ENCODE peak calls at places on chromosomes 7 and 10, in ten cellular contexts. T is progenitor cell of endocrine pancreas; S is GM06990; W is PC-9; Y is cardiac fibroblast; L is tibial artery; V is epithelial cell of esophagus; H is CD4-positive, alpha-beta T cell; F is pancreas; Q is transverse colon. B is an unnamed sample.

GRCh38 chr10:119489572-119490326 is 52.8 kb downstream of the RGS10 start:
- DNase-seq in T (peak), S (peak), W (no peak), Y (peak), L (no peak), V (peak), H (peak), F (no peak), Q (peak), B (peak)

GRCh38 chr10:101968286-101968685 is 87.7 kb downstream of the ARMH3 start:
- DNase-seq in T (no peak), S (no peak), W (no peak), Y (no peak), L (no peak), V (no peak), H (no peak), F (no peak), Q (no peak), B (no peak)

GRCh38 chr10:25689346-25690095 is 244.5 kb upstream of the MYO3A start:
- DNase-seq in T (no peak), S (no peak), W (no peak), Y (no peak), L (no peak), V (no peak), H (no peak), F (no peak), Q (no peak), B (no peak)

GRCh38 chr7:98836811-98837631 is 32.8 kb downstream of the TMEM130 start:
- DNase-seq in T (peak), S (peak), W (no peak), Y (peak), L (no peak), V (peak), H (no peak), F (no peak), Q (peak), B (peak)

GRCh38 chr7:125555921-125556320 is 626.3 kb upstream of the POT1 start:
- DNase-seq in T (no peak), S (no peak), W (no peak), Y (no peak), L (no peak), V (peak), H (no peak), F (no peak), Q (no peak), B (no peak)

GRCh38 chr10:71860243-71861029 is 9.4 kb upstream of the PSAP start:
- DNase-seq in T (peak), S (peak), W (peak), Y (peak), L (peak), V (peak), H (no peak), F (peak), Q (peak), B (peak)

GRCh38 chr10:128036011-128036615 is 90.1 kb downstream of the MKI67 start:
- DNase-seq in T (no peak), S (no peak), W (no peak), Y (no peak), L (no peak), V (peak), H (no peak), F (no peak), Q (no peak), B (no peak)

GRCh38 chr7:4406288-4407058 is 275.6 kb upstream of the FOXK1 start:
- DNase-seq in T (no peak), S (no peak), W (no peak), Y (no peak), L (no peak), V (peak), H (no peak), F (no peak), Q (no peak), B (no peak)

GRCh38 chr10:125008689-125009579 is 67.0 kb downstream of the ZRANB1 start:
- DNase-seq in T (no peak), S (no peak), W (no peak), Y (no peak), L (peak), V (peak), H (no peak), F (peak), Q (peak), B (no peak)

GRCh38 chr10:31706464-31706863 is 222.2 kb downstream of the ARHGAP12 start:
- DNase-seq in T (no peak), S (no peak), W (no peak), Y (no peak), L (no peak), V (no peak), H (no peak), F (no peak), Q (no peak), B (no peak)

GRCh38 chr7:136369225-136369624 is 392.1 kb upstream of the MTPN start:
- DNase-seq in T (no peak), S (no peak), W (no peak), Y (no peak), L (no peak), V (no peak), H (no peak), F (no peak), Q (no peak), B (no peak)

GRCh38 chr7:121032645-121033460 is 44.3 kb downstream of the CPED1 start:
- DNase-seq in T (no peak), S (no peak), W (no peak), Y (no peak), L (no peak), V (peak), H (no peak), F (no peak), Q (no peak), B (no peak)

GRCh38 chr7:16114633-16115032 is 306.7 kb downstream of the CRPPA start:
- DNase-seq in T (no peak), S (no peak), W (no peak), Y (peak), L (no peak), V (peak), H (no peak), F (no peak), Q (no peak), B (no peak)

GRCh38 chr7:80134536-80135305 is at the start of gene GNAI1:
- DNase-seq in T (peak), S (no peak), W (peak), Y (peak), L (peak), V (peak), H (no peak), F (peak), Q (peak), B (no peak)

GRCh38 chr10:21526184-21526951 is 886 bp upstream of the SKIDA1 start:
- DNase-seq in T (peak), S (peak), W (no peak), Y (peak), L (peak), V (peak), H (peak), F (peak), Q (peak), B (peak)

GRCh38 chr7:136309407-136309806 is 332.2 kb upstream of the MTPN start:
- DNase-seq in T (no peak), S (no peak), W (no peak), Y (no peak), L (no peak), V (no peak), H (no peak), F (no peak), Q (no peak), B (no peak)

GRCh38 chr10:125263551-125263950 is 103.2 kb upstream of the CTBP2 start:
- DNase-seq in T (no peak), S (no peak), W (peak), Y (no peak), L (no peak), V (peak), H (no peak), F (no peak), Q (no peak), B (no peak)

DNA sequence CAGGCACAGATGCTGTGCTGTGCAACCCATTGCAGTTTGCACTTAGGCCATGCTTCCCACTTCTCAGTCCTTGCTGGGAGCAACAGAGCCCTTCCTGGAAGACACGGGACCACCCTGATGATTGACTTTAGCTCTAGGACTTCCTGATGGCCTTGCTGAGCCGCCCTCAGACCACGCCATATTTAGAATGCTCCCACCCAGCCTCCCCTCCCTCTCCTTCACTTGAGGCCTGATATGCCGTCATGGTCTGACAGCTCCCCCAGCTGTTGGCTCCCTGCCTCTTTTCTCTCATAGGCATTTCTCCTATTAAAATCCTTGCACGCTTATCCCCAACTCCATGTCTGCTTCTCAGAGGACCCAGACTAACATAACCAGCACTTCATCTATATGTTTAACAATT is 29.4 kb upstream of the GATAD1 start:
- DNase-seq in T (no peak), S (no peak), W (no peak), Y (no peak), L (no peak), V (no peak), H (no peak), F (no peak), Q (no peak), B (no peak)
- TF ChIP-seq CTCF in T (no peak), S (no peak), W (no peak), Y (no peak), L (no peak), V (no peak), H (no peak), F (no peak), Q (no peak), B (no peak)

GRCh38 chr10:3239920-3240909 is 67.6 kb upstream of the PITRM1 start:
- DNase-seq in T (no peak), S (no peak), W (no peak), Y (no peak), L (no peak), V (no peak), H (no peak), F (no peak), Q (no peak), B (no peak)

GRCh38 chr10:3241128-3242057 is 68.8 kb upstream of the PITRM1 start:
- DNase-seq in T (no peak), S (no peak), W (no peak), Y (no peak), L (no peak), V (peak), H (no peak), F (no peak), Q (no peak), B (no peak)

GRCh38 chr10:3237530-3237929 is 64.9 kb upstream of the PITRM1 start:
- DNase-seq in T (no peak), S (no peak), W (no peak), Y (no peak), L (no peak), V (no peak), H (no peak), F (no peak), Q (no peak), B (no peak)

GRCh38 chr10:3238115-3238871 is 65.7 kb upstream of the PITRM1 start:
- DNase-seq in T (no peak), S (no peak), W (no peak), Y (no peak), L (no peak), V (no peak), H (no peak), F (no peak), Q (no peak), B (no peak)

GRCh38 chr10:3239066-3239919 is 66.7 kb upstream of the PITRM1 start:
- DNase-seq in T (peak), S (peak), W (no peak), Y (peak), L (peak), V (peak), H (peak), F (peak), Q (peak), B (peak)
- TF ChIP-seq CTCF in T (peak), S (peak), W (peak), Y (peak), L (peak), V (peak), H (peak), F (peak), Q (peak), B (peak)

DNA sequence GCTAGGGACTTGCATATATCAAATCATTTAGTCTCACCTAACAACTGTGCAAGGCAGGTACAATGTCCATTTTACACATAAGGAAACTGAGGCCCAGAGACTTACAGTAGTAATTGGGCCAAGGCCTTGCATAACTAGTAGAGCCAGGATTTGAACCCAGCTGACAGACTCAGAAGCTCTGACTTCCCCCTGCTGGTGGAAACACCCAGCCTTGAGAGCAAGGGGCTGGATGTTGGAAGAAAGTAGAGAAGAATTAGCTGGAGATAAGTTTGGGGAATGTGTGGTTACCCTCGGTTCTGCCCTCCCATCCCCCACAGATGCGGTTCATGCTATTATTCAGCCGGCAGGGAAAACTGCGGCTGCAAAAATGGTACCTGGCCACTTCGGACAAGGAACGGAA is 2.0 kb downstream of the AP1S1 start:
- DNase-seq in T (no peak), S (no peak), W (no peak), Y (no peak), L (no peak), V (no peak), H (no peak), F (no peak), Q (no peak), B (no peak)
- TF ChIP-seq CTCF in T (peak), S (no peak), W (peak), Y (peak), L (no peak), V (no peak), H (no peak), F (no peak), Q (no peak), B (no peak)

GRCh38 chr7:44490351-44491200 is at the start of gene NUDCD3:
- DNase-seq in T (peak), S (peak), W (peak), Y (peak), L (peak), V (peak), H (peak), F (peak), Q (peak), B (peak)
- TF ChIP-seq CTCF in T (peak), S (peak), W (peak), Y (peak), L (no peak), V (peak), H (peak), F (no peak), Q (no peak), B (no peak)

DNA sequence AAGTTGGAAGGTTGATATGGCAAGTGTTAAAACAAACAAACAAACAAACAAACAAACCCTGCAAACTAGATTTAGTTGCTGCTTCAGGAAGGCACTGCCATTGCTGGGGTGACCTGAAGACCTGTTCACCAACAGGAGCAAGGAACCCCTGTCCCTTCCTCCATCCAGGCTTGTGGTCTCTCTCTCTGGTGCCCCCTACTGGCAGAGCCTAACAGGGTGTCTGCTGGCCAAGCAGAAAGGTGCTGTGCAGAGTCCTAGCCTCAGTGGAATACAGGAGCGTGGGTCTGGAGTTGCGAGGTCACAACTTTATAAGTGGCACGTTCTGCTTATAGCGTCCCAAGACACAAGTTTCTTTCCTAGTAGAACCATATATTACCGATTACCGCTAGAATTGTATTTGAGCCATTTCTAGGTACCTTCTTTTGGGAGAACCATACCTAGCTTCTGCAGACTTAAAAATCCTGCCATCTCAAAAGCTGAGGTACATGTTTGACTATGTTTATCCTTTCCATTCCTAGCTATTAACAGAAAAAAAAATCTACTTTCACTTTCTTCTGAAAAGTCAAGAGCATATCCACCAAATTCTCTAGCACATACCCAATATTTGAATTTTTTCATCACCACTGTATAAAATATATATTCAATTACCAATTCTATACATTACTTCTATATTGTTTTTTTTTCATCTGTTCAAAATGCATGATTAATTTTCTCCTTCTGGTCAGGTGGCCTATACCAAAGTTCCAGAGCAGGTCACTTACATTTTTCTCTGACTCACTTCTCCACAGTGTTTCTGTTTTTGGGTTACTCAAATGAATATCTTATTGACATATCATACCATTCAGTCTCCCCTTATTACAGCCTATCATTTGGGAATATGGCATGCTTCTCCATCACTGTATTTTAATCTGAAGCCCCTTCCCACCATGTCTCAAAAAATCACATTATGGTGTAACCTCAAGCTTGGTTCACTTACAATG is 29.1 kb upstream of the CALD1 start:
- DNase-seq in T (no peak), S (no peak), W (no peak), Y (peak), L (peak), V (peak), H (peak), F (no peak), Q (peak), B (peak)
- TF ChIP-seq CTCF in T (peak), S (peak), W (peak), Y (peak), L (peak), V (peak), H (peak), F (peak), Q (peak), B (peak)

DNA sequence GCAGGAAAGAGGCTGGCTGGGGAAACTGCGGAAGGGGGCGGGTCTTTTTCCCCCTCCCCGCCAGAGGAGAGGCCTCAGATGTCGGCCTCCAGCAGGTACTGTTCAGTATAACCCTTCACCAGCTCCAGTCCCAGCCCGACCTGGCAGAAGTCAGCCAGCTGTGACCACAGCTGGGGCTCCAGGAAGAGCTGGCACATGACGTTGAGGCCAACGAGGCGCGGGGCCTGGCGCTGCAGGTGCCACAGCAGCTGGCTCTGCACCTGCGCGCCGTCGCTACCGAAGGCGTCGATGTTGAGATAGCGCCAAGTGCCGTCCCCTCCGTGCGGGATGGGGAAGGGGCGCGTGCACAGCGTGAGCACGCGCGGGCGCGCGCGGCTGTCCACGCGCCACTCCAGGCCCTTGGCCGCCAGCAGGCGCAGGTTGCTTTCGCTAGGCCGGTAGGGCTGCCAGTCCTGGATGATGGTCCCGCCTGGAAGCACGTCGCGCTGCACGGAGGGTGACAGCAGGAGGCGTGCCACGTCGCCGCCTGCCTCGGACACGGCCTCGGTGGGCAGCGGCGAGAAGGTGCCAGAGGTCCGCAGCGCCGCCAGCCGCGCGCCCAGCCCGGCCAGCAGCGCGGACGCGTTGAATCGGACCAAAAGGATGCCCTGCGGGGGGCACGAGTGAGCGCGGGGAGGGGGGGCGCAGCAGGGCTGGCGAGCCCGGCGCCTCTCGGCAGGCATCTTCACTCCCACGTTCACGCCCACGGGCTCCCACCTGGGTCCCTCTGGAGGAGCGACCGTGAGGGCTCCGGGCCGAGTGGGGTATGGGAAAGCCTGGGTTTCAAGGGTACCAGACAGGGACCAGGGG is 6.9 kb upstream of the VGF start:
- DNase-seq in T (no peak), S (peak), W (no peak), Y (no peak), L (no peak), V (no peak), H (no peak), F (no peak), Q (no peak), B (no peak)
- TF ChIP-seq CTCF in T (no peak), S (no peak), W (no peak), Y (no peak), L (no peak), V (no peak), H (no peak), F (no peak), Q (no peak), B (no peak)

GRCh38 chr10:16887565-16887964 is 70.3 kb upstream of the RSU1 start:
- DNase-seq in T (no peak), S (no peak), W (no peak), Y (peak), L (no peak), V (peak), H (no peak), F (no peak), Q (no peak), B (no peak)

GRCh38 chr10:16890691-16891090 is 73.5 kb upstream of the RSU1 start:
- DNase-seq in T (no peak), S (no peak), W (no peak), Y (no peak), L (no peak), V (no peak), H (no peak), F (no peak), Q (no peak), B (no peak)

GRCh38 chr10:16893664-16894063 is 76.4 kb upstream of the RSU1 start:
- DNase-seq in T (no peak), S (no peak), W (peak), Y (no peak), L (no peak), V (peak), H (no peak), F (no peak), Q (no peak), B (no peak)

GRCh38 chr10:16894834-16895233 is 77.6 kb upstream of the RSU1 start:
- DNase-seq in T (no peak), S (no peak), W (no peak), Y (peak), L (no peak), V (no peak), H (no peak), F (no peak), Q (no peak), B (no peak)

DNA sequence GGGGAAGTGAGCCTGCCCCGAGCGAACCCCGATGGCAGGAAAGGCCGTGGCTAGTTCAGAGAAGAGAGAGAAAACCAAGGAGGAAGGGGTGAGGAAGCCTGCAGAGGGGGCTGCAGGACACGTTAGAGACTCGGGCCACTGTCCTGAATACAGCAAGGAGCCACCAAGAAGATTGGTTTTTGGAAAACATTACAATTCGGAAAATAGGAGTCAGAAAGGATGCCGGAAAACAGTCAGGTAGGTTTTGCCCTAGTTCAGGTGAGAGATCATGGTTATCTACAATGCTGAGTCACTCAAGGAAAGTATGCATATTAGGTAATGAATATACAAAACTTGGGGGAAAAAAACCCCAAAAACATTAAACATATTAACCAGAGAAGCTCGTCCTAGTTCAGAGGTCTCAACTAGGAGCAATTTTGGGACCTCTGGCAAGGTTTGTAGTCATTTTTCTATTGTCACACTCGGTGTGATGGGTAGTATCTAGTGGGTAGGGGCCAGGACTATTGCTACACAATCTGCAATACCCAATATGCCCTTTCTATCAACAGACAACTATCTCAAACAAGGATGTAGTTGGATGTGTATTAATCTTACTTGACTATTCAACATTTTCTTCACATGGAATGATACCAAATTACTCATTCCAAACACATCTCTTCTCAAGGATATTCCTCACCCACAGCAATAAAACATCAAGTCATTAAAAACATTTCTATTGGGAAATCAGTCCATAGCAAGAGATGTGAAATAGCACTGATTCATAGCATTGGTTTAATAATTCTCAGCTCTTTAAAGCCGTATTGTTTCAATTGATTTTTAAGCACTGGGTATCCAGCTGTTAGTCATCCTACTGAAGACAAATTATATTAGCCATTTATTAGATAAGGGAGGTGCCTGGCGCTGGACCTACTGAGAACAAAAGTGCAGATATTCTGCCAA is 74.4 kb upstream of the RSU1 start:
- DNase-seq in T (no peak), S (no peak), W (peak), Y (peak), L (peak), V (peak), H (peak), F (no peak), Q (peak), B (no peak)
- TF ChIP-seq CTCF in T (peak), S (no peak), W (peak), Y (peak), L (peak), V (no peak), H (peak), F (no peak), Q (peak), B (no peak)

B was measured in GM20000.